ENCODE peak calls at places on chromosomes 3 and 15, in five cellular contexts. Q is tibial artery, T is SK-N-SH, D is hepatocyte, L is tibial nerve. O is an unnamed sample.

GRCh38 chr15:77022646-77023575 is 28.0 kb downstream of the PSTPIP1 start:
- DNase-seq in Q (no peak), T (no peak), D (no peak), L (no peak), O (no peak)

GRCh38 chr3:161388860-161389259 is 17.5 kb upstream of the SPTSSB start:
- DNase-seq in Q (no peak), T (no peak), D (no peak), L (no peak), O (no peak)

GRCh38 chr3:194322701-194323174 is 28.4 kb downstream of the CPN2 start:
- DNase-seq in Q (no peak), T (no peak), D (peak; percentile 78), L (no peak), O (peak; percentile 96)

GRCh38 chr3:14031271-14031670 is 93.4 kb downstream of the CHCHD4 start:
- DNase-seq in Q (no peak), T (no peak), D (no peak), L (no peak), O (no peak)

GRCh38 chr3:136545664-136546266 is 206.4 kb downstream of the STAG1 start:
- DNase-seq in Q (no peak), T (no peak), D (peak; percentile 6), L (no peak), O (no peak)

GRCh38 chr3:46085421-46086082 is 58.3 kb upstream of the XCR1 start:
- DNase-seq in Q (no peak), T (no peak), D (no peak), L (no peak), O (no peak)

GRCh38 chr15:76714950-76715349 is 190.2 kb downstream of the SCAPER start:
- DNase-seq in Q (no peak), T (no peak), D (no peak), L (no peak), O (no peak)

GRCh38 chr15:84631706-84632272 is 22.3 kb downstream of the WDR73 start:
- DNase-seq in Q (no peak), T (no peak), D (no peak), L (no peak), O (no peak)

GRCh38 chr3:157865449-157865862 is 240.8 kb downstream of the SHOX2 start:
- DNase-seq in Q (no peak), T (no peak), D (peak; percentile 41), L (no peak), O (peak; percentile 13)

GRCh38 chr15:34886134-34886533 is 83.4 kb downstream of the AQR start:
- DNase-seq in Q (no peak), T (no peak), D (no peak), L (no peak), O (no peak)

GRCh38 chr15:93305306-93305705 is 216.3 kb upstream of the RGMA start:
- DNase-seq in Q (no peak), T (no peak), D (no peak), L (no peak), O (no peak)

GRCh38 chr3:111831840-111832239 is 27.2 kb upstream of the PHLDB2 start:
- DNase-seq in Q (no peak), T (no peak), D (no peak), L (no peak), O (no peak)

GRCh38 chr3:47950453-47950852 is 65.8 kb downstream of the MAP4 start:
- DNase-seq in Q (no peak), T (no peak), D (no peak), L (no peak), O (no peak)

GRCh38 chr3:5505163-5505562 is 317.7 kb downstream of the EDEM1 start:
- DNase-seq in Q (no peak), T (no peak), D (no peak), L (no peak), O (no peak)

GRCh38 chr3:9951962-9952805 is at the start of gene PRRT3:
- DNase-seq in Q (no peak), T (peak; percentile 86), D (peak; percentile 55), L (no peak), O (peak; percentile 39)

GRCh38 chr3:171101982-171102610 is 75.6 kb upstream of the SLC2A2 start:
- DNase-seq in Q (no peak), T (no peak), D (no peak), L (no peak), O (peak; percentile 45)

GRCh38 chr3:132721479-132722164 is 587 bp downstream of the NPHP3 start:
- DNase-seq in Q (peak; percentile 74), T (no peak), D (peak; percentile 79), L (peak; percentile 37), O (peak; percentile 36)

GRCh38 chr3:128783774-128784173 is 57.8 kb downstream of the RAB7A start:
- DNase-seq in Q (no peak), T (no peak), D (no peak), L (no peak), O (no peak)

GRCh38 chr15:98906712-98907083 is 100.9 kb downstream of the PGPEP1L start:
- DNase-seq in Q (no peak), T (no peak), D (no peak), L (no peak), O (peak; percentile 38)

GRCh38 chr15:98905981-98906711 is 101.4 kb downstream of the PGPEP1L start:
- DNase-seq in Q (no peak), T (no peak), D (no peak), L (no peak), O (peak; percentile 74)

GRCh38 chr15:98907921-98908490 is 99.6 kb downstream of the PGPEP1L start:
- DNase-seq in Q (no peak), T (no peak), D (no peak), L (no peak), O (no peak)

GRCh38 chr15:98914626-98915025 is 93.0 kb downstream of the PGPEP1L start:
- DNase-seq in Q (no peak), T (no peak), D (no peak), L (no peak), O (peak; percentile 45)

DNA sequence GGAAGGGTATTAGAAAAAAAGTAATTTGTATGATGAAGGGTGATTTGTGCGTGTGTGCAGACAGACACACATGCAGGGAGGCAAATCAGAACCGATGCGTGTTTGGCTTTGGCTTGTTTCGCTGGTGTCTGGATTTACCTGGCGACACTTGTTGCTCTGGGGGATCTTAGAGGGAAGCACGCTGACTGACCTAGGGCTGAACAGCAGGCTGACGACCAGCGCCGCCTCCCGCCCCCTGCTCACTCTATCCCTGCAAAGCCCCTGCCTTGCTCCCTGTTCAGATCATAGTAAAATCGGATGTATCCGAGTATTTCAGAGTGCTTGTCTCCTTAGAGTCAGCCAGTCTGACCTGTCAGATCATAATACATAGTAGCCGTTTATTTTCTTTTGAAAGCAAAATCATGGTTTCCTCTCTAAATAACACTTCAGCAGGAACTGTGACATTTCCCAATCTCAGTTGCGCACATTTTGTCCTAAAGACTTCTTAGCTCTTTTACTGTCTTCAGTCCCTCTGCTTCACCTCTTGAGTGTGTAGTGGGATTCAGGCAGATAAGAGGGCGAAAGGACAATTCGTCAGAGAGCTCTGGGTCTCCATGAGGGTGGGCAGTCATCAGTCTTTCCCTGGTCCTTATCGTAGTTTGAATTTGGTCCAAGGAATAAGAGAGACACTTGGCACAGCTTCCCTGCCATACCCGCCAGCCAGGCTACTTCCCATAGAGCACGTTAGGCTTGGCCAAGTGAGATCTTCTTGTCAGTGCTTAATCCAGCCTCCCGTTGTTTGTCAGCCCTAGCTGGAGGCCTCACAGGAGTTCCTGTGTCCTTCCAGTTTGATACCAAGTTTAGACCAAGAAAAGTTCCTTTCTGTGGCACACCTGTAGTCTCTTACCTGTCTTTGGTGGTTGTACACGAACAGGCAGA is 97.4 kb downstream of the PGPEP1L start:
- DNase-seq in Q (no peak), T (no peak), D (no peak), L (no peak), O (no peak)
- H3K27ac ChIP-seq in Q (peak overlapping the region; percentile 21), T (no peak overlapping the region), D (no peak overlapping the region), L (no peak overlapping the region), O (no peak overlapping the region)

DNA sequence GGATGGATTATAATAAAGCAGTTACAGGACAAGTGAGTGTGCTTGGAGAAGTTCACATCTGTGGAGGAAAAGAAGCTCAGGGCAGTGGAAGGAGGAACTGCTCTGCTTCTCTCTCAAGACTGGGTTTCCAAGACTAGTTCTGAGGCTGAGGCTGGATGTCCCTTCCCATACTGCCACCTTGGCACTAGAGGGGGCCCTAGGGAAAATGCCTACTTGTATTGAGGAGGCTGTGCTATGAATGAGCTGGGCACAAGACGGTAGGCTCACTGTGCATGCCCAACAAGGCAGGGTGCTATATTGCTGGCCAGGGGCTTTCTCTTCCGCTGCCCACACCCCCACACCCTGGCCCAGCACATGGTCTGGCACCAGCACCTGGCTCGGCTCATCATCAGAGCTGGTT is 65.2 kb downstream of the SLCO2A1 start:
- DNase-seq in Q (no peak), T (no peak), D (no peak), L (no peak), O (no peak)
- TF ChIP-seq CTCF in Q (no peak), T (no peak), D (no peak), L (no peak), O (no peak)

GRCh38 chr3:50734985-50735384 is 60.3 kb downstream of the DOCK3 start:
- DNase-seq in Q (no peak), T (no peak), D (no peak), L (no peak), O (no peak)

GRCh38 chr3:50738252-50738598 is 63.5 kb downstream of the DOCK3 start:
- DNase-seq in Q (no peak), T (no peak), D (no peak), L (no peak), O (no peak)

DNA sequence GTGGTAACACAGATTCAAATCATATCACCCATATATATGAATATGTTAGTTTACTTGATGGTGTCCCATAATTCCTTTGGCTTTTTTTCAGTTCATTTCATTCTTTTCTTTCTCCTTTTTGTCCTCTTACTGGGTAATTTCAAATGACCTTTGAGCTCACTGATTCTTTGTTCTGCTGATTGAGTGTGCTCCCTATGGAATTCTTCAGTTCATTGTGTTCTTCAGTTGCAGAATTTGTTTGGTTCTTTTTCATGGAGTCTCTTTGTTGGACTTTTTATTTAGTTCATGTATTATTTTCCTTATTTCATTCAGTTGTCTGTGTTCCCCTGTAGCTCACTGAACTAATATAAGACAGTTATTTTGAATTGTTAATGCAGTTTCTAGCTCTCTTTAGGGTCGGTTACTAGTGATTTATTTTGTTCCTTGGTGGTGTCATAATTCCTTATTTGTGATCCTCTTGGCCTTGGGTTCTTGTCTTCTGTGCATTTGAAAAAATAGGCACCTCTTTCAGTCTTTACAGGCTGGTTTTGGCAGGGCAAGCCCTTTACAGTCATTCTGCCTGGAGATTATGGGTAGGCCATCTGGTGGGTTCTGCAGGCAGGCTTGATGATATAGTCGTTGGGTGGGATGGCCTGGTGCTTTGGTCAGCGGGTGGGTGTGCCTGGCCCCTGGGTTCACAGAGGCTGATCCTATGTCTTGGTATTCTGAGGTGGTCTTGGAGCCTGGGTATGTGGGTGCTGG is 63.0 kb downstream of the DOCK3 start:
- DNase-seq in Q (no peak), T (no peak), D (no peak), L (no peak), O (no peak)
- H3K27ac ChIP-seq in Q (no peak overlapping the region), T (no peak overlapping the region), D (no peak overlapping the region), L (no peak overlapping the region), O (no peak overlapping the region)

DNA sequence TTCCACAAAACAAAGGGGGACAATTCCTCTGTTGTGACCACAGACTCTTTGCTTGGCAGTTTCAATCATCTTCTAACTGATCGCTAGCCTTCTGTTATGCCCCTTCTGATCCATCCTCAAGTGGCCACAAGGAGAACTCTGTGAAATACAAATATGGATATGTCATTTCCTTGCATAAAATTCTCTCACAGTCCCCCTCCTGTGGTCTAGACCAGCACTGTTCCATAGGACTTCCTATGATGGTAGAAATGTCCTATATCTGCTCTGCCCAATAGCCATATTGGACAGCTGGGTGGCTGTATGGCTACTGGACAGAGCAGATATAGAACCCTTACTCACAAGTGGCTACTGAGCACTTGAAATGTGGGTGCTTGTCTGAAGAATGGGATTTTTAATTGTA is 25.9 kb upstream of the SNRK start:
- DNase-seq in Q (no peak), T (peak; percentile 7), D (no peak), L (no peak), O (no peak)
- TF ChIP-seq CTCF in Q (no peak), T (no peak), D (no peak), L (no peak), O (no peak)

O was measured in RWPE1.